ENCODE peak calls at places on chromosomes 1 and 21, in ten cellular contexts. R is HCT116, N is astrocyte of the spinal cord, W is cardiac fibroblast, Y is ovary, E is fibroblast of the aortic adventitia, U is left lung, I is PC-9, L is AG09309, H is transverse colon. A is an unnamed sample.

GRCh38 chr1:197811769-197812168 is 36.5 kb upstream of the DENND1B start:
- DNase-seq in R (no peak), N (no peak), W (no peak), Y (no peak), E (no peak), U (no peak), I (no peak), L (no peak), H (no peak), A (no peak)

GRCh38 chr1:208834346-208835081 is 590.3 kb upstream of the PLXNA2 start:
- DNase-seq in R (no peak), N (peak; percentile 19), W (peak; percentile 12), Y (no peak), E (peak; percentile 15), U (no peak), I (no peak), L (no peak), H (no peak), A (peak; percentile 30)

GRCh38 chr21:32411366-32412161 is 942 bp upstream of the EVA1C start:
- DNase-seq in R (no peak), N (peak; percentile 66), W (peak; percentile 92), Y (peak; percentile 94), E (peak; percentile 82), U (peak; percentile 84), I (peak; percentile 52), L (no peak), H (peak; percentile 95), A (peak; percentile 85)

GRCh38 chr1:119731060-119731459 is 19.3 kb downstream of the PHGDH start:
- DNase-seq in R (no peak), N (no peak), W (no peak), Y (no peak), E (no peak), U (no peak), I (peak; percentile 78), L (no peak), H (no peak), A (no peak)

GRCh38 chr1:85245456-85245855 is 14.0 kb downstream of the C1orf52 start:
- DNase-seq in R (no peak), N (no peak), W (no peak), Y (no peak), E (peak; percentile 20), U (no peak), I (no peak), L (no peak), H (no peak), A (peak; percentile 11)

GRCh38 chr1:230108580-230108979 is 41.5 kb downstream of the GALNT2 start:
- DNase-seq in R (no peak), N (no peak), W (no peak), Y (no peak), E (no peak), U (no peak), I (no peak), L (no peak), H (no peak), A (no peak)

GRCh38 chr21:25862112-25862511 is 127.3 kb downstream of the GABPA start:
- DNase-seq in R (no peak), N (no peak), W (no peak), Y (no peak), E (no peak), U (no peak), I (no peak), L (no peak), H (peak; percentile 71), A (no peak)

GRCh38 chr1:11109361-11109760 is 9.7 kb upstream of the EXOSC10 start:
- DNase-seq in R (no peak), N (no peak), W (no peak), Y (no peak), E (no peak), U (no peak), I (no peak), L (no peak), H (no peak), A (no peak)

GRCh38 chr1:17545354-17545753 is 5.9 kb downstream of the ARHGEF10L start:
- DNase-seq in R (no peak), N (peak; percentile 40), W (peak; percentile 66), Y (no peak), E (peak; percentile 70), U (no peak), I (no peak), L (no peak), H (no peak), A (peak; percentile 68)

GRCh38 chr1:221022331-221022730 is 143.1 kb downstream of the HLX start:
- DNase-seq in R (no peak), N (no peak), W (no peak), Y (no peak), E (no peak), U (no peak), I (peak; percentile 10), L (no peak), H (no peak), A (no peak)

GRCh38 chr21:38170283-38170682 is 86.5 kb upstream of the KCNJ15 start:
- DNase-seq in R (no peak), N (peak; percentile 61), W (peak; percentile 45), Y (no peak), E (peak; percentile 16), U (peak; percentile 58), I (no peak), L (no peak), H (no peak), A (peak; percentile 37)

GRCh38 chr1:158931055-158931737 is at the start of gene PYHIN1:
- DNase-seq in R (no peak), N (no peak), W (no peak), Y (no peak), E (no peak), U (no peak), I (no peak), L (no peak), H (no peak), A (no peak)

GRCh38 chr1:155320661-155321576 is at the start of gene RUSC1:
- DNase-seq in R (no peak), N (peak; percentile 66), W (peak; percentile 69), Y (peak; percentile 86), E (peak; percentile 56), U (peak; percentile 80), I (no peak), L (no peak), H (peak; percentile 87), A (peak; percentile 59)

GRCh38 chr1:51086496-51087271 is 15.3 kb upstream of the C1orf185 start:
- DNase-seq in R (no peak), N (no peak), W (no peak), Y (no peak), E (no peak), U (no peak), I (no peak), L (no peak), H (no peak), A (no peak)

GRCh38 chr1:51093566-51093965 is 8.5 kb upstream of the C1orf185 start:
- DNase-seq in R (no peak), N (peak; percentile 13), W (peak; percentile 27), Y (no peak), E (peak; percentile 25), U (no peak), I (no peak), L (peak; percentile 23), H (no peak), A (peak; percentile 27)

GRCh38 chr1:51088474-51088873 is 13.6 kb upstream of the C1orf185 start:
- DNase-seq in R (peak; percentile 7), N (no peak), W (peak; percentile 20), Y (no peak), E (peak; percentile 41), U (no peak), I (no peak), L (no peak), H (no peak), A (peak; percentile 22)
- TF ChIP-seq CTCF in R (no peak), N (peak; percentile 14), W (peak; percentile 39), Y (no peak), E (peak; percentile 36), U (no peak), I (peak; percentile 58), L (peak; percentile 38), H (no peak), A (peak; percentile 23)

GRCh38 chr1:29762635-29763034 is 526.3 kb downstream of the PTPRU start:
- DNase-seq in R (no peak), N (no peak), W (no peak), Y (no peak), E (no peak), U (no peak), I (no peak), L (no peak), H (no peak), A (no peak)

GRCh38 chr1:29761159-29761928 is 525.0 kb downstream of the PTPRU start:
- DNase-seq in R (no peak), N (no peak), W (no peak), Y (no peak), E (no peak), U (no peak), I (no peak), L (no peak), H (no peak), A (no peak)

GRCh38 chr1:29757866-29758763 is 521.8 kb downstream of the PTPRU start:
- DNase-seq in R (no peak), N (no peak), W (no peak), Y (no peak), E (no peak), U (no peak), I (no peak), L (no peak), H (no peak), A (no peak)

GRCh38 chr1:29758764-29759499 is 522.6 kb downstream of the PTPRU start:
- DNase-seq in R (no peak), N (no peak), W (no peak), Y (no peak), E (no peak), U (no peak), I (no peak), L (no peak), H (no peak), A (no peak)

GRCh38 chr1:29760165-29760564 is 523.8 kb downstream of the PTPRU start:
- DNase-seq in R (no peak), N (no peak), W (no peak), Y (no peak), E (no peak), U (no peak), I (no peak), L (no peak), H (no peak), A (no peak)
- H3K4me3 ChIP-seq in R (no peak overlapping the region), N (no peak overlapping the region), W (no peak overlapping the region), Y (no peak overlapping the region), E (no peak overlapping the region), U (no peak overlapping the region), I (no peak overlapping the region), L (no peak overlapping the region), H (no peak overlapping the region), A (no peak overlapping the region)

GRCh38 chr1:41235893-41236292 is 6.2 kb downstream of the SCMH1 start:
- DNase-seq in R (no peak), N (no peak), W (no peak), Y (no peak), E (no peak), U (no peak), I (no peak), L (no peak), H (no peak), A (no peak)
- TF ChIP-seq CTCF in R (no peak), N (no peak), W (no peak), Y (no peak), E (no peak), U (no peak), I (no peak), L (no peak), H (no peak), A (no peak)

DNA sequence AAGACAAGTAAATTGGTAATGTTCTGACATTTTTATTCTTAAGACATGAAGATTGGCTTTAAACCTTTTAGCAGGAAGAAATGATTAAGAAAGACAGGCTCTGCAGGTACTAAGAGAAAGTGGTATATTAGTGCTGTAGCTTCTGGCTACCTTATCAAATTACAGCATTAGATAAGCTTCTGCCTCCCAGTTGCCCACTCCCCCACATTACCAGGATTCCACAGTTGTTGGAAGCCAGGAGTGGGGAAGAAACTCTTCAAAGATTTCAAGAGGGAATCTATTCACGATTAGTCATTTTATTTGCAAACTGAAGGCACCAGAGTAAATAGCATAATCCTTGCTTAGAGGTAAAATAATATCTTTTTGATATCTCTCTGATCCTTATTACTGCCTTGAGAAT is 275.0 kb downstream of the LMO4 start:
- DNase-seq in R (no peak), N (no peak), W (no peak), Y (no peak), E (no peak), U (no peak), I (no peak), L (no peak), H (no peak), A (no peak)
- H3K4me3 ChIP-seq in R (no peak overlapping the region), N (no peak overlapping the region), W (no peak overlapping the region), Y (no peak overlapping the region), E (no peak overlapping the region), U (no peak overlapping the region), I (no peak overlapping the region), L (no peak overlapping the region), H (no peak overlapping the region), A (no peak overlapping the region)